ENCODE peak calls at places on chromosome 3, in four cellular contexts. K is tibial artery, N is AG10803, M is mammary epithelial cell. B is an unnamed sample.

GRCh38 chr3:150409125-150409526 is 1.0 kb downstream of the TSC22D2 start:
- DNase-seq in N (no peak), K (no peak), M (no peak), B (no peak)

GRCh38 chr3:85304360-85304964 is 345.7 kb downstream of the CADM2 start:
- DNase-seq in K (no peak), M (peak; percentile 1), N (no peak), B (peak; percentile 20)

GRCh38 chr3:172107403-172107802 is 68.0 kb downstream of the FNDC3B start:
- DNase-seq in K (no peak), N (peak; percentile 42), M (no peak), B (no peak)

GRCh38 chr3:126986001-126986400 is 3.1 kb downstream of the PLXNA1 start:
- DNase-seq in M (no peak), N (no peak), K (no peak), B (peak; percentile 25)

GRCh38 chr3:114597012-114597411 is 303.2 kb downstream of the TIGIT start:
- DNase-seq in K (no peak), N (no peak), M (no peak), B (no peak)

GRCh38 chr3:45582407-45582806 is 12.1 kb upstream of the LIMD1 start:
- DNase-seq in K (no peak), M (peak; percentile 35), N (peak; percentile 81), B (no peak)

GRCh38 chr3:49717539-49718418 is 1.7 kb downstream of the AMIGO3 start:
- DNase-seq in N (no peak), M (no peak), K (no peak), B (no peak)

GRCh38 chr3:134344560-134344959 is 29.7 kb downstream of the AMOTL2 start:
- DNase-seq in K (no peak), N (no peak), M (no peak), B (no peak)

GRCh38 chr3:183291511-183292031 is 38.5 kb downstream of the B3GNT5 start:
- DNase-seq in M (peak; percentile 83), N (peak; percentile 28), K (no peak), B (peak; percentile 91)

GRCh38 chr3:194333212-194333980 is 17.7 kb downstream of the CPN2 start:
- DNase-seq in K (peak; percentile 82), M (peak; percentile 76), N (peak; percentile 41), B (peak; percentile 94)

GRCh38 chr3:99903844-99904243 is 86.2 kb downstream of the CMSS1 start:
- DNase-seq in M (peak; percentile 37), K (no peak), N (no peak), B (peak; percentile 39)

GRCh38 chr3:62070891-62071290 is 302.5 kb downstream of the FEZF2 start:
- DNase-seq in M (no peak), K (no peak), N (no peak), B (no peak)

GRCh38 chr3:148315756-148316155 is 381.9 kb upstream of the AGTR1 start:
- DNase-seq in N (no peak), M (no peak), K (no peak), B (peak; percentile 58)

GRCh38 chr3:39102504-39103323 is 4.7 kb downstream of the GORASP1 start:
- DNase-seq in N (no peak), M (no peak), K (no peak), B (no peak)

GRCh38 chr3:39104961-39105686 is 2.3 kb downstream of the GORASP1 start:
- DNase-seq in N (no peak), K (no peak), M (no peak), B (no peak)

GRCh38 chr3:39103791-39104552 is 3.5 kb downstream of the GORASP1 start:
- DNase-seq in K (no peak), M (no peak), N (no peak), B (no peak)

GRCh38 chr3:39101022-39101689 is 6.3 kb downstream of the GORASP1 start:
- DNase-seq in K (no peak), M (peak; percentile 16), N (peak; percentile 41), B (peak; percentile 54)

DNA sequence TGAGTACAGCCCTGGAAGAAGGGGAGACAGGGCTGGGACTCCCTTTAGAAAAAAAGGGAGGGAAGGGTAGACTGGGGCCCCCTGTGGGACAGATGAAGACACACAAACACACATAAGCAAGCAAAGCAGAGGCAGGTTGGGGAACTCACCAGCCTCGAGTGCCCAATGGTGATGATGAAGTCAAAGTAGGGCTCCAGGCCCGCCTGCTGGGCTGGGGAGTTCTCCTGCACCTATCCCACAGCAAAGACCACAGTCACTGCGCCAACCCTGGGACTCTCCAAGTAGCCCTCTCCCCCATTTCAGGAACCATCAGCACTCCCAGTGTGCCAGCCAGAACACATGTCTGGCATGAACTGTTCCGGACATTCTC is 4.1 kb downstream of the GORASP1 start:
- DNase-seq in N (no peak), K (no peak), M (no peak), B (no peak)
- TF ChIP-seq CTCF in N (peak; percentile 3), K (no peak), M (no peak), B (no peak)

DNA sequence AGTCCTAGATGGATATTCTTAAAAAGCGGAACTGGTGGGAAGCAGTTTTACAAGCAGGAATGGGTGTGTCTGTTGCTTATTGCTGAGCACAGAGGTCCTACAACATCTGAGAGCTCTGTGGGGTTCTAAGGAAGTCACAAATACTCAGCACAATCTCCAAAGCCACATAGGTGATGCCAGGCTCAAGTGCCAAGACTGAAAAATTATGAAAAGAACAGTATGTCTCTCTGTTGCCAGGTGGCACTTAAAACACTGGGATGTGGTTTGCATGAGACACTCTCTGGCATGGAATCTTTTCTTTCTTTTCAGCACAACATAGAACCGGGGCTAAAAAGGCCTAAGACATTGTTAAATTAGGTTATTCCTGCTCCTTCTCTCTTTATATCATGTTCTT is 127.3 kb upstream of the PRICKLE2 start:
- DNase-seq in N (peak; percentile 42), K (no peak), M (no peak), B (no peak)
- H3K4me3 ChIP-seq in N (no peak overlapping the region), K (no peak overlapping the region), M (peak overlapping the region; percentile 22), B (no peak overlapping the region)

GRCh38 chr3:160885791-160886286 is 129.8 kb downstream of the PPM1L start:
- DNase-seq in N (peak; percentile 22), M (no peak), K (no peak), B (peak; percentile 8)
- TF ChIP-seq CTCF in N (no peak), M (no peak), K (no peak), B (no peak)

GRCh38 chr3:125052671-125053303 is 3.0 kb downstream of the HEG1 start:
- DNase-seq in N (peak; percentile 98), K (no peak), M (peak; percentile 40), B (peak; percentile 56)

GRCh38 chr3:125051715-125052581 is 3.8 kb downstream of the HEG1 start:
- DNase-seq in N (peak; percentile 94), M (peak; percentile 67), K (peak; percentile 64), B (peak; percentile 82)

GRCh38 chr3:125054436-125055164 is 1.2 kb downstream of the HEG1 start:
- DNase-seq in K (no peak), N (peak; percentile 67), M (peak; percentile 43), B (no peak)

GRCh38 chr3:125055165-125055912 is 458 bp downstream of the HEG1 start:
- DNase-seq in M (no peak), N (no peak), K (no peak), B (no peak)

GRCh38 chr3:125053304-125053699 is 2.5 kb downstream of the HEG1 start:
- DNase-seq in K (no peak), N (no peak), M (no peak), B (no peak)
- H3K4me3 ChIP-seq in K (no peak overlapping the region), N (peak overlapping the region; percentile 74), M (no peak overlapping the region), B (no peak overlapping the region)

DNA sequence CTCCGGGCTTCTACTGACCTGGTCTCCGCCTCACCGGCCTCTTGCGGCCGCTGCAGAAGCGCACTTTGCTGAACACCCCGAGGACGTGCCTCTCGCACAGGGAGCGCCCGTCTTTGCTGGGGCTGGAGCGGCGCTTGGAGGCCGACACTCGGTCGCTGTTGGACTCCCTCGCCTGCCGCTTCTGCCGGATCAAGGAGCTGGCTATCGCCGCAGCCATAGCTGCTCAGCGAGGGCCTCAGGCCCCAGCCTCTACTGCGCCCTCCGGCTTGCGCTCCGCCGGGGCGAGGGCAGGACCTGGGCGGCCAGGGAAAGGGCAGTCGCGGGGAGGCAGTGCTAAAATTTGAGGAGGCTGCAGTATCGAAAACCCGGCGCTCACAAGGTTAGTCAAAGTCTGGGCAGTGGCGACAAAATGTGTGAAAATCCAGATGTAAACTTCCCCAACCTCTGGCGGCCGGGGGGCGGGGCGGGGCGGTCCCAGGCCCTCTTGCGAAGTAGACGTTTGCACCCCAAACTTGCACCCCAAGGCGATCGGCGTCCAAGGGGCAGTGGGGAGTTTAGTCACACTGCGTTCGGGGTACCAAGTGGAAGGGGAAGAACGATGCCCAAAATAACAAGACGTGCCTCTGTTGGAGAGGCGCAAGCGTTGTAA is 319.2 kb downstream of the FGF12 start:
- DNase-seq in K (no peak), N (no peak), M (no peak), B (peak; percentile 20)
- TF ChIP-seq CTCF in K (no peak), N (no peak), M (no peak), B (no peak)

GRCh38 chr3:185933374-185933950 is 4.4 kb downstream of the TRA2B start:
- DNase-seq in K (no peak), N (no peak), M (no peak), B (no peak)
- H3K4me3 ChIP-seq in K (peak overlapping the region; percentile 97), N (peak overlapping the region; percentile 100), M (peak overlapping the region; percentile 87), B (peak overlapping the region; percentile 96)

GRCh38 chr3:19229086-19229485 is 80.8 kb downstream of the KCNH8 start:
- DNase-seq in M (no peak), N (no peak), K (no peak), B (no peak)
- TF ChIP-seq CTCF in M (no peak), N (no peak), K (no peak), B (no peak)

GRCh38 chr3:55556622-55557531 is 69.8 kb upstream of the WNT5A start:
- DNase-seq in M (peak; percentile 2), K (no peak), N (peak; percentile 21), B (peak; percentile 6)
- H3K4me3 ChIP-seq in M (no peak overlapping the region), K (no peak overlapping the region), N (no peak overlapping the region), B (no peak overlapping the region)